ENCODE peak calls at places on chromosomes 3 and 15, in six cellular contexts. J, G, W, M, R and C are unnamed samples.

GRCh38 chr3:57688291-57688690 is 4.6 kb downstream of the DENND6A start:
- DNase-seq in G (no peak), J (no peak), M (no peak), W (no peak), R (no peak), C (no peak)

GRCh38 chr3:124014366-124014942 is 22.5 kb upstream of the ROPN1 start:
- DNase-seq in J (peak), M (no peak), G (no peak), W (peak), R (no peak), C (no peak)

GRCh38 chr3:48129921-48130320 is 58.3 kb downstream of the CDC25A start:
- DNase-seq in W (peak), J (peak), M (no peak), G (peak), R (no peak), C (peak)

GRCh38 chr3:112730210-112730609 is 89.3 kb upstream of the CCDC80 start:
- DNase-seq in G (no peak), W (no peak), M (peak), J (peak), R (no peak), C (no peak)

GRCh38 chr3:1943395-1944118 is 155.1 kb upstream of the CNTN4 start:
- DNase-seq in W (no peak), M (no peak), R (no peak), J (no peak), G (no peak), C (no peak)

GRCh38 chr3:64221564-64222257 is 3.6 kb downstream of the PRICKLE2 start:
- DNase-seq in G (no peak), M (no peak), W (no peak), J (no peak), R (no peak), C (no peak)

GRCh38 chr3:194910414-194910979 is 224.8 kb downstream of the FAM43A start:
- DNase-seq in J (no peak), R (no peak), W (no peak), G (no peak), M (no peak), C (no peak)

GRCh38 chr3:177523991-177524438 is 326.7 kb upstream of the TBL1XR1 start:
- DNase-seq in W (peak), J (no peak), M (peak), R (no peak), G (no peak), C (no peak)

GRCh38 chr3:158381274-158381868 is 189.6 kb upstream of the MLF1 start:
- DNase-seq in M (peak), G (no peak), J (peak), W (no peak), R (no peak), C (no peak)

GRCh38 chr3:160707187-160707789 is 30.3 kb downstream of the ARL14 start:
- DNase-seq in W (peak), M (peak), J (peak), R (no peak), G (peak), C (no peak)

GRCh38 chr15:82781349-82781748 is 24.5 kb downstream of the FSD2 start:
- DNase-seq in G (no peak), J (no peak), R (no peak), M (no peak), W (no peak), C (no peak)

GRCh38 chr15:76333720-76334437 is 2.7 kb upstream of the ISL2 start:
- DNase-seq in M (peak), J (no peak), G (peak), W (peak), R (no peak), C (peak)

GRCh38 chr15:34850121-34850520 is 54.8 kb upstream of the ACTC1 start:
- DNase-seq in G (no peak), M (no peak), J (no peak), R (no peak), W (no peak), C (no peak)

GRCh38 chr3:167372138-167372537 is 8.0 kb downstream of the ZBBX start:
- DNase-seq in W (no peak), M (no peak), G (peak), J (no peak), R (no peak), C (no peak)

GRCh38 chr3:149968216-149968615 is 2.5 kb downstream of the PFN2 start:
- DNase-seq in W (no peak), G (no peak), J (peak), R (no peak), M (peak), C (peak)

GRCh38 chr3:53196575-53197407 is 35.8 kb downstream of the PRKCD start:
- DNase-seq in M (peak), J (peak), R (no peak), W (no peak), G (peak), C (peak)

GRCh38 chr3:106206165-106206564 is 337.4 kb upstream of the CBLB start:
- DNase-seq in G (no peak), J (peak), W (peak), R (no peak), M (peak), C (peak)

GRCh38 chr3:45123030-45123429 is 23.1 kb downstream of the CDCP1 start:
- DNase-seq in J (peak), M (peak), R (no peak), G (no peak), W (peak), C (peak)

GRCh38 chr3:177602601-177603136 is 405.4 kb upstream of the TBL1XR1 start:
- DNase-seq in J (peak), M (peak), R (no peak), G (no peak), W (no peak), C (no peak)

GRCh38 chr3:45832691-45833090 is 9.2 kb downstream of the LZTFL1 start:
- DNase-seq in J (peak), W (no peak), G (peak), M (peak), R (no peak), C (no peak)

GRCh38 chr15:82414536-82415191 is 15.0 kb upstream of the GOLGA6L9 start:
- DNase-seq in M (no peak), J (no peak), G (no peak), W (peak), R (no peak), C (no peak)

GRCh38 chr3:106114848-106115247 is 246.0 kb upstream of the CBLB start:
- DNase-seq in J (peak), R (no peak), G (no peak), W (no peak), M (peak), C (peak)